ENCODE peak calls at places on chromosome 6, in seven cellular contexts. Q, S, H, P, Y, R and V are unnamed samples.

GRCh38 chr6:129345890-129346289 is 364.1 kb downstream of the ARHGAP18 start:
- DNase-seq in Q (no peak), S (no peak), H (no peak), Y (no peak), R (no peak), P (no peak), V (no peak)

GRCh38 chr6:13012977-13013680 is 296.6 kb downstream of the PHACTR1 start:
- DNase-seq in R (no peak), S (no peak), P (peak; percentile 84), H (no peak), Y (peak; percentile 69), Q (peak; percentile 86), V (no peak)

GRCh38 chr6:41767112-41767946 is 12.4 kb downstream of the FRS3 start:
- DNase-seq in P (no peak), H (no peak), S (no peak), Y (no peak), Q (no peak), R (no peak), V (no peak)

GRCh38 chr6:133715270-133715669 is 173.6 kb upstream of the TCF21 start:
- DNase-seq in Q (no peak), Y (no peak), R (no peak), P (no peak), H (no peak), S (no peak), V (no peak)

GRCh38 chr6:137817219-137817618 is 49.8 kb upstream of the TNFAIP3 start:
- DNase-seq in Y (no peak), S (no peak), Q (no peak), P (no peak), R (no peak), H (no peak), V (no peak)

GRCh38 chr6:133894795-133895401 is 6.0 kb downstream of the TCF21 start:
- DNase-seq in H (no peak), Q (no peak), S (no peak), P (no peak), Y (no peak), R (no peak), V (no peak)

GRCh38 chr6:85058806-85059205 is 294.4 kb upstream of the TBX18 start:
- DNase-seq in S (no peak), P (no peak), R (no peak), H (no peak), Y (no peak), Q (no peak), V (no peak)

GRCh38 chr6:7260291-7261029 is 52.5 kb downstream of the SSR1 start:
- DNase-seq in Q (no peak), R (no peak), P (peak; percentile 49), H (no peak), S (no peak), Y (no peak), V (no peak)

GRCh38 chr6:90459225-90459758 is 127.6 kb downstream of the MAP3K7 start:
- DNase-seq in H (no peak), Y (no peak), S (no peak), R (no peak), Q (no peak), P (no peak), V (no peak)

GRCh38 chr6:153595903-153596302 is 443.1 kb upstream of the OPRM1 start:
- DNase-seq in P (no peak), Q (no peak), Y (no peak), H (no peak), R (no peak), S (no peak), V (no peak)

GRCh38 chr6:56021943-56022342 is 146.6 kb upstream of the BMP5 start:
- DNase-seq in R (no peak), Y (no peak), P (peak; percentile 17), Q (no peak), H (no peak), S (no peak), V (no peak)

GRCh38 chr6:146154197-146154596 is 125.3 kb downstream of the GRM1 start:
- DNase-seq in R (no peak), P (peak; percentile 18), Q (no peak), Y (no peak), S (no peak), H (no peak), V (no peak)

GRCh38 chr6:107879912-107880311 is 55.8 kb upstream of the SCML4 start:
- DNase-seq in Y (no peak), P (no peak), H (no peak), S (no peak), Q (no peak), R (no peak), V (no peak)

GRCh38 chr6:127859956-127860355 is 40.9 kb downstream of the THEMIS start:
- DNase-seq in Q (no peak), R (no peak), H (no peak), S (no peak), P (no peak), Y (no peak), V (no peak)

GRCh38 chr6:8191629-8192028 is 89.3 kb upstream of the EEF1E1 start:
- DNase-seq in H (no peak), Q (no peak), P (no peak), Y (no peak), S (no peak), R (no peak), V (no peak)

GRCh38 chr6:28371706-28372451 is 22.1 kb downstream of the ZKSCAN3 start:
- DNase-seq in R (no peak), H (no peak), S (no peak), P (no peak), Y (no peak), Q (no peak), V (no peak)

GRCh38 chr6:81739230-81740195 is 13.0 kb downstream of the TENT5A start:
- DNase-seq in R (no peak), S (no peak), Q (no peak), P (no peak), H (no peak), Y (no peak), V (no peak)

GRCh38 chr6:28945360-28945759 is 21.6 kb upstream of the TRIM27 start:
- DNase-seq in Y (no peak), S (no peak), R (no peak), Q (peak; percentile 62), P (no peak), H (no peak), V (no peak)

GRCh38 chr6:105137388-105137787 is 42.4 kb downstream of the POPDC3 start:
- DNase-seq in S (no peak), Y (peak; percentile 28), R (no peak), Q (no peak), P (peak; percentile 12), H (no peak), V (no peak)